ENCODE peak calls at places on chromosomes 4 and X, in nine cellular contexts. One of them, this sample, is unnamed.

GRCh38 chr4:23805381-23805780 is 84.5 kb downstream of the PPARGC1A start:
- DNase-seq in astrocyte of the spinal cord: peak
- DNase-seq in mammary epithelial cell: no peak
- DNase-seq in cardiac muscle cell: no peak
- DNase-seq in neural progenitor cell: no peak
- DNase-seq in bronchial epithelial cell: no peak
- DNase-seq in uterus: no peak
- DNase-seq in cardiac fibroblast: peak
- DNase-seq in tibial nerve: no peak
- DNase-seq in this sample: no peak

GRCh38 chr4:828641-829271 is 2.8 kb upstream of the CPLX1 start:
- DNase-seq in uterus: no peak
- DNase-seq in mammary epithelial cell: no peak
- DNase-seq in cardiac fibroblast: peak
- DNase-seq in neural progenitor cell: peak
- DNase-seq in astrocyte of the spinal cord: no peak
- DNase-seq in tibial nerve: no peak
- DNase-seq in cardiac muscle cell: no peak
- DNase-seq in bronchial epithelial cell: no peak
- DNase-seq in this sample: no peak

GRCh38 chr4:73904491-73904890 is 35.3 kb downstream of the CXCL1 start:
- DNase-seq in astrocyte of the spinal cord: no peak
- DNase-seq in mammary epithelial cell: no peak
- DNase-seq in uterus: no peak
- DNase-seq in tibial nerve: no peak
- DNase-seq in cardiac muscle cell: no peak
- DNase-seq in bronchial epithelial cell: peak
- DNase-seq in cardiac fibroblast: peak
- DNase-seq in neural progenitor cell: no peak
- DNase-seq in this sample: no peak

GRCh38 chr4:42282081-42282901 is 115.0 kb upstream of the SHISA3 start:
- DNase-seq in mammary epithelial cell: peak
- DNase-seq in cardiac muscle cell: peak
- DNase-seq in neural progenitor cell: peak
- DNase-seq in bronchial epithelial cell: peak
- DNase-seq in cardiac fibroblast: peak
- DNase-seq in astrocyte of the spinal cord: peak
- DNase-seq in uterus: peak
- DNase-seq in tibial nerve: peak
- DNase-seq in this sample: peak

GRCh38 chr4:110087116-110087708 is 111.2 kb downstream of the ELOVL6 start:
- DNase-seq in astrocyte of the spinal cord: peak
- DNase-seq in neural progenitor cell: no peak
- DNase-seq in uterus: no peak
- DNase-seq in cardiac muscle cell: no peak
- DNase-seq in tibial nerve: no peak
- DNase-seq in cardiac fibroblast: peak
- DNase-seq in bronchial epithelial cell: peak
- DNase-seq in mammary epithelial cell: peak
- DNase-seq in this sample: peak

GRCh38 chr4:31020363-31020762 is 300.2 kb downstream of the PCDH7 start:
- DNase-seq in uterus: no peak
- DNase-seq in bronchial epithelial cell: no peak
- DNase-seq in cardiac muscle cell: no peak
- DNase-seq in astrocyte of the spinal cord: no peak
- DNase-seq in neural progenitor cell: no peak
- DNase-seq in cardiac fibroblast: no peak
- DNase-seq in tibial nerve: no peak
- DNase-seq in mammary epithelial cell: no peak
- DNase-seq in this sample: no peak

GRCh38 chr4:60042941-60043340 is 1157.2 kb upstream of the ADGRL3 start:
- DNase-seq in neural progenitor cell: no peak
- DNase-seq in bronchial epithelial cell: peak
- DNase-seq in uterus: no peak
- DNase-seq in cardiac muscle cell: no peak
- DNase-seq in astrocyte of the spinal cord: no peak
- DNase-seq in mammary epithelial cell: no peak
- DNase-seq in tibial nerve: no peak
- DNase-seq in cardiac fibroblast: no peak
- DNase-seq in this sample: no peak

GRCh38 chr4:173450281-173450680 is 51.4 kb upstream of the SCRG1 start:
- DNase-seq in uterus: no peak
- DNase-seq in cardiac muscle cell: no peak
- DNase-seq in mammary epithelial cell: no peak
- DNase-seq in bronchial epithelial cell: peak
- DNase-seq in neural progenitor cell: no peak
- DNase-seq in tibial nerve: no peak
- DNase-seq in astrocyte of the spinal cord: peak
- DNase-seq in cardiac fibroblast: no peak
- DNase-seq in this sample: no peak

GRCh38 chr4:38717604-38718003 is 53.6 kb downstream of the KLF3 start:
- DNase-seq in bronchial epithelial cell: peak
- DNase-seq in tibial nerve: no peak
- DNase-seq in astrocyte of the spinal cord: no peak
- DNase-seq in neural progenitor cell: no peak
- DNase-seq in cardiac muscle cell: no peak
- DNase-seq in mammary epithelial cell: peak
- DNase-seq in cardiac fibroblast: peak
- DNase-seq in uterus: no peak
- DNase-seq in this sample: no peak

GRCh38 chrX:39261446-39262147 is 460.3 kb downstream of the MID1IP1 start:
- DNase-seq in uterus: no peak
- DNase-seq in cardiac fibroblast: peak
- DNase-seq in mammary epithelial cell: peak
- DNase-seq in tibial nerve: no peak
- DNase-seq in astrocyte of the spinal cord: peak
- DNase-seq in bronchial epithelial cell: peak
- DNase-seq in cardiac muscle cell: peak
- DNase-seq in neural progenitor cell: peak
- DNase-seq in this sample: no peak

GRCh38 chrX:12360991-12361598 is 222.8 kb downstream of the FRMPD4 start:
- DNase-seq in cardiac muscle cell: no peak
- DNase-seq in tibial nerve: no peak
- DNase-seq in uterus: no peak
- DNase-seq in astrocyte of the spinal cord: peak
- DNase-seq in cardiac fibroblast: peak
- DNase-seq in neural progenitor cell: no peak
- DNase-seq in mammary epithelial cell: peak
- DNase-seq in bronchial epithelial cell: peak
- DNase-seq in this sample: no peak

GRCh38 chr4:40719008-40719623 is 30.6 kb upstream of the NSUN7 start:
- DNase-seq in cardiac fibroblast: peak
- DNase-seq in tibial nerve: no peak
- DNase-seq in uterus: no peak
- DNase-seq in neural progenitor cell: peak
- DNase-seq in astrocyte of the spinal cord: peak
- DNase-seq in bronchial epithelial cell: peak
- DNase-seq in mammary epithelial cell: peak
- DNase-seq in cardiac muscle cell: peak
- DNase-seq in this sample: no peak

GRCh38 chrX:28981952-28982351 is 394.7 kb downstream of the IL1RAPL1 start:
- DNase-seq in bronchial epithelial cell: no peak
- DNase-seq in uterus: no peak
- DNase-seq in neural progenitor cell: no peak
- DNase-seq in mammary epithelial cell: no peak
- DNase-seq in cardiac fibroblast: no peak
- DNase-seq in astrocyte of the spinal cord: no peak
- DNase-seq in cardiac muscle cell: no peak
- DNase-seq in tibial nerve: no peak
- DNase-seq in this sample: no peak

GRCh38 chr4:184287697-184288255 is 70.1 kb upstream of the ENPP6 start:
- DNase-seq in bronchial epithelial cell: peak
- DNase-seq in tibial nerve: no peak
- DNase-seq in neural progenitor cell: peak
- DNase-seq in cardiac fibroblast: peak
- DNase-seq in cardiac muscle cell: no peak
- DNase-seq in uterus: no peak
- DNase-seq in astrocyte of the spinal cord: peak
- DNase-seq in mammary epithelial cell: peak
- DNase-seq in this sample: no peak
- H3K4me3 ChIP-seq in bronchial epithelial cell: no peak
- H3K4me3 ChIP-seq in tibial nerve: no peak
- H3K4me3 ChIP-seq in neural progenitor cell: no peak
- H3K4me3 ChIP-seq in cardiac fibroblast: no peak
- H3K4me3 ChIP-seq in cardiac muscle cell: no peak
- H3K4me3 ChIP-seq in uterus: no peak
- H3K4me3 ChIP-seq in astrocyte of the spinal cord: no peak
- H3K4me3 ChIP-seq in mammary epithelial cell: no peak
- H3K4me3 ChIP-seq in this sample: no peak

GRCh38 chr4:4507403-4507802 is 34.4 kb downstream of the STX18 start:
- DNase-seq in tibial nerve: no peak
- DNase-seq in cardiac muscle cell: no peak
- DNase-seq in cardiac fibroblast: no peak
- DNase-seq in uterus: no peak
- DNase-seq in mammary epithelial cell: no peak
- DNase-seq in bronchial epithelial cell: no peak
- DNase-seq in neural progenitor cell: no peak
- DNase-seq in astrocyte of the spinal cord: no peak
- DNase-seq in this sample: no peak

GRCh38 chr4:4504783-4505182 is 37.1 kb downstream of the STX18 start:
- DNase-seq in tibial nerve: no peak
- DNase-seq in bronchial epithelial cell: no peak
- DNase-seq in astrocyte of the spinal cord: no peak
- DNase-seq in neural progenitor cell: no peak
- DNase-seq in cardiac fibroblast: no peak
- DNase-seq in cardiac muscle cell: no peak
- DNase-seq in mammary epithelial cell: no peak
- DNase-seq in uterus: no peak
- DNase-seq in this sample: no peak

GRCh38 chr4:4506961-4507360 is 34.9 kb downstream of the STX18 start:
- DNase-seq in bronchial epithelial cell: no peak
- DNase-seq in astrocyte of the spinal cord: no peak
- DNase-seq in mammary epithelial cell: no peak
- DNase-seq in cardiac muscle cell: no peak
- DNase-seq in tibial nerve: no peak
- DNase-seq in neural progenitor cell: no peak
- DNase-seq in uterus: peak
- DNase-seq in cardiac fibroblast: peak
- DNase-seq in this sample: no peak

GRCh38 chr4:4509521-4509920 is 32.3 kb downstream of the STX18 start:
- DNase-seq in cardiac fibroblast: no peak
- DNase-seq in mammary epithelial cell: no peak
- DNase-seq in cardiac muscle cell: no peak
- DNase-seq in bronchial epithelial cell: no peak
- DNase-seq in neural progenitor cell: no peak
- DNase-seq in uterus: no peak
- DNase-seq in astrocyte of the spinal cord: no peak
- DNase-seq in tibial nerve: no peak
- DNase-seq in this sample: no peak

DNA sequence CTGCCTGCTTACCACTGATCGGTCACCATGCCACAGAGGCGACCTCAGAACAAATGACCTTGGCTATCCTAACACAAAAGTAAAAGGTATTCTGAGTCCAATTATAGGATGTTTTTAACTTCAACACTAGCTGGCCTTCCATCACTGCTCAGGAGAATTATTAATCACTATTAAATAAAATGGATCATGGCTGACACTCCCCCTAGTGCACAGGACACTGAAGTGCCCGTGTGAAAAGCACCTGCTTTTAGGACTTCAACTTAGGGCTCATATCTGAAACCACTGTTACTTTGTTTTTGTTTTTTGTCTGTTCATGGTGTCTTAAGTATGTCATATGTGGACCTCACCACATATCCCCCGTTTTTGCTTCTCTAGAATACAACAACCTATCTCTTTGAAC is 33.9 kb downstream of the STX18 start:
- DNase-seq in bronchial epithelial cell: peak
- DNase-seq in cardiac muscle cell: no peak
- DNase-seq in astrocyte of the spinal cord: peak
- DNase-seq in neural progenitor cell: no peak
- DNase-seq in cardiac fibroblast: no peak
- DNase-seq in tibial nerve: no peak
- DNase-seq in mammary epithelial cell: no peak
- DNase-seq in uterus: no peak
- DNase-seq in this sample: no peak
- TF ChIP-seq CTCF in bronchial epithelial cell: peak
- TF ChIP-seq CTCF in cardiac muscle cell: peak
- TF ChIP-seq CTCF in astrocyte of the spinal cord: peak
- TF ChIP-seq CTCF in neural progenitor cell: peak
- TF ChIP-seq CTCF in cardiac fibroblast: peak
- TF ChIP-seq CTCF in tibial nerve: no peak
- TF ChIP-seq CTCF in mammary epithelial cell: peak
- TF ChIP-seq CTCF in uterus: peak
- TF ChIP-seq CTCF in this sample: peak

GRCh38 chrX:27765718-27766117 is 42.1 kb upstream of the MAGEB10 start:
- DNase-seq in neural progenitor cell: no peak
- DNase-seq in cardiac muscle cell: no peak
- DNase-seq in astrocyte of the spinal cord: no peak
- DNase-seq in tibial nerve: no peak
- DNase-seq in bronchial epithelial cell: no peak
- DNase-seq in uterus: no peak
- DNase-seq in cardiac fibroblast: no peak
- DNase-seq in mammary epithelial cell: no peak
- DNase-seq in this sample: no peak
- H3K4me3 ChIP-seq in neural progenitor cell: no peak
- H3K4me3 ChIP-seq in cardiac muscle cell: no peak
- H3K4me3 ChIP-seq in astrocyte of the spinal cord: no peak
- H3K4me3 ChIP-seq in tibial nerve: no peak
- H3K4me3 ChIP-seq in bronchial epithelial cell: no peak
- H3K4me3 ChIP-seq in uterus: no peak
- H3K4me3 ChIP-seq in cardiac fibroblast: no peak
- H3K4me3 ChIP-seq in mammary epithelial cell: no peak
- H3K4me3 ChIP-seq in this sample: no peak

DNA sequence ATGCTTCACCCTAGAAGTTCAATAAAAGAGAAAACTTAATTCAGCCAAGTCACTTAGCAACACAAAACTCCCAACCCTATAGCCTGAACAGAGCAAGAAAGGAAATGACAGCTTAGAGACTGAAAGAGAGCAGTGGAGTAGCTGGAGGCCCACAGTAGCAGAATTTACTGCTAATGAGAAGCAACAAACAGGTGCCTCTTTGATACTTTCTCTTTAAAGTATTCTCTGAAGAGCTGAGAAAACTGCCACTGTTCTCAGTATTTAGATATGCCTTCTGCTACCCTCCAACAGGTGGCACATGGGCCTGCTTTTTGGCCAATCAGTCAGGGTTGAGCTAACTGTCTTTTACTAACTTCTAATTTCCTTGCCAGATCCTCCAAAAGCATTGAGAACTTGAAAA is 240.0 kb downstream of the GPC3 start:
- DNase-seq in cardiac fibroblast: no peak
- DNase-seq in tibial nerve: no peak
- DNase-seq in neural progenitor cell: no peak
- DNase-seq in bronchial epithelial cell: no peak
- DNase-seq in mammary epithelial cell: no peak
- DNase-seq in uterus: no peak
- DNase-seq in astrocyte of the spinal cord: no peak
- DNase-seq in cardiac muscle cell: no peak
- DNase-seq in this sample: no peak
- TF ChIP-seq CTCF in cardiac fibroblast: no peak
- TF ChIP-seq CTCF in tibial nerve: no peak
- TF ChIP-seq CTCF in neural progenitor cell: no peak
- TF ChIP-seq CTCF in bronchial epithelial cell: no peak
- TF ChIP-seq CTCF in mammary epithelial cell: peak
- TF ChIP-seq CTCF in uterus: no peak
- TF ChIP-seq CTCF in astrocyte of the spinal cord: no peak
- TF ChIP-seq CTCF in cardiac muscle cell: no peak
- TF ChIP-seq CTCF in this sample: no peak

GRCh38 chr4:16417198-16417597 is 190.9 kb upstream of the TAPT1 start:
- DNase-seq in mammary epithelial cell: no peak
- DNase-seq in neural progenitor cell: no peak
- DNase-seq in uterus: no peak
- DNase-seq in cardiac muscle cell: no peak
- DNase-seq in tibial nerve: no peak
- DNase-seq in bronchial epithelial cell: no peak
- DNase-seq in astrocyte of the spinal cord: no peak
- DNase-seq in cardiac fibroblast: no peak
- DNase-seq in this sample: no peak
- H3K4me3 ChIP-seq in mammary epithelial cell: no peak
- H3K4me3 ChIP-seq in neural progenitor cell: no peak
- H3K4me3 ChIP-seq in uterus: no peak
- H3K4me3 ChIP-seq in cardiac muscle cell: no peak
- H3K4me3 ChIP-seq in tibial nerve: no peak
- H3K4me3 ChIP-seq in bronchial epithelial cell: no peak
- H3K4me3 ChIP-seq in astrocyte of the spinal cord: no peak
- H3K4me3 ChIP-seq in cardiac fibroblast: no peak
- H3K4me3 ChIP-seq in this sample: no peak

This sample was measured in HFF-Myc.